ENCODE peak calls at places on chromosome 4, in four cellular contexts. One of them, this sample, is unnamed.
A peak's percentile ranks its signal among the peaks of the same experiment; 100 is the strongest.

GRCh38 chr4:76688737-76689078 is 209.2 kb downstream of the SOWAHB start:
- DNase-seq in stimulated activated CD4-positive, alpha-beta T cell treated with anti-CD3 and anti-CD28 coated beads, Interleukin-15, amount 100 ng/mL, for 1 hour: no peak
- DNase-seq in activated T-cell treated with anti-CD3 and anti-CD28 coated beads for 1 hour: no peak
- DNase-seq in lower lobe of right lung: no peak
- DNase-seq in this sample: no peak

GRCh38 chr4:10083331-10083769 is 33.2 kb downstream of the WDR1 start:
- DNase-seq in activated T-cell treated with anti-CD3 and anti-CD28 coated beads for 1 hour: no peak
- DNase-seq in stimulated activated CD4-positive, alpha-beta T cell treated with anti-CD3 and anti-CD28 coated beads, Interleukin-15, amount 100 ng/mL, for 1 hour: no peak
- DNase-seq in lower lobe of right lung: peak; percentile 33
- DNase-seq in this sample: no peak

GRCh38 chr4:150782311-150782710 is 200.4 kb downstream of the MAB21L2 start:
- DNase-seq in activated T-cell treated with anti-CD3 and anti-CD28 coated beads for 1 hour: no peak
- DNase-seq in lower lobe of right lung: no peak
- DNase-seq in stimulated activated CD4-positive, alpha-beta T cell treated with anti-CD3 and anti-CD28 coated beads, Interleukin-15, amount 100 ng/mL, for 1 hour: no peak
- DNase-seq in this sample: no peak

GRCh38 chr4:182862166-182862875 is 54.9 kb downstream of the DCTD start:
- DNase-seq in stimulated activated CD4-positive, alpha-beta T cell treated with anti-CD3 and anti-CD28 coated beads, Interleukin-15, amount 100 ng/mL, for 1 hour: no peak
- DNase-seq in lower lobe of right lung: no peak
- DNase-seq in activated T-cell treated with anti-CD3 and anti-CD28 coated beads for 1 hour: no peak
- DNase-seq in this sample: no peak

GRCh38 chr4:28250646-28251045 is 1390.0 kb downstream of the STIM2 start:
- DNase-seq in activated T-cell treated with anti-CD3 and anti-CD28 coated beads for 1 hour: no peak
- DNase-seq in lower lobe of right lung: no peak
- DNase-seq in stimulated activated CD4-positive, alpha-beta T cell treated with anti-CD3 and anti-CD28 coated beads, Interleukin-15, amount 100 ng/mL, for 1 hour: no peak
- DNase-seq in this sample: no peak

GRCh38 chr4:142549726-142550463 is 296.2 kb downstream of the INPP4B start:
- DNase-seq in activated T-cell treated with anti-CD3 and anti-CD28 coated beads for 1 hour: no peak
- DNase-seq in stimulated activated CD4-positive, alpha-beta T cell treated with anti-CD3 and anti-CD28 coated beads, Interleukin-15, amount 100 ng/mL, for 1 hour: no peak
- DNase-seq in lower lobe of right lung: no peak
- DNase-seq in this sample: no peak

GRCh38 chr4:124483043-124483906 is 229.3 kb downstream of the ANKRD50 start:
- DNase-seq in stimulated activated CD4-positive, alpha-beta T cell treated with anti-CD3 and anti-CD28 coated beads, Interleukin-15, amount 100 ng/mL, for 1 hour: no peak
- DNase-seq in lower lobe of right lung: no peak
- DNase-seq in activated T-cell treated with anti-CD3 and anti-CD28 coated beads for 1 hour: no peak
- DNase-seq in this sample: no peak

GRCh38 chr4:75919914-75920313 is 17.7 kb upstream of the PPEF2 start:
- DNase-seq in lower lobe of right lung: no peak
- DNase-seq in stimulated activated CD4-positive, alpha-beta T cell treated with anti-CD3 and anti-CD28 coated beads, Interleukin-15, amount 100 ng/mL, for 1 hour: no peak
- DNase-seq in activated T-cell treated with anti-CD3 and anti-CD28 coated beads for 1 hour: no peak
- DNase-seq in this sample: no peak

GRCh38 chr4:76197971-76198410 is 15.6 kb downstream of the SCARB2 start:
- DNase-seq in activated T-cell treated with anti-CD3 and anti-CD28 coated beads for 1 hour: no peak
- DNase-seq in lower lobe of right lung: peak; percentile 59
- DNase-seq in stimulated activated CD4-positive, alpha-beta T cell treated with anti-CD3 and anti-CD28 coated beads, Interleukin-15, amount 100 ng/mL, for 1 hour: no peak
- DNase-seq in this sample: peak; percentile 13

GRCh38 chr4:182745268-182745667 is 171.9 kb downstream of the DCTD start:
- DNase-seq in activated T-cell treated with anti-CD3 and anti-CD28 coated beads for 1 hour: no peak
- DNase-seq in lower lobe of right lung: no peak
- DNase-seq in stimulated activated CD4-positive, alpha-beta T cell treated with anti-CD3 and anti-CD28 coated beads, Interleukin-15, amount 100 ng/mL, for 1 hour: no peak
- DNase-seq in this sample: no peak

GRCh38 chr4:81405900-81406401 is 65.8 kb downstream of the RASGEF1B start:
- DNase-seq in lower lobe of right lung: no peak
- DNase-seq in activated T-cell treated with anti-CD3 and anti-CD28 coated beads for 1 hour: no peak
- DNase-seq in stimulated activated CD4-positive, alpha-beta T cell treated with anti-CD3 and anti-CD28 coated beads, Interleukin-15, amount 100 ng/mL, for 1 hour: no peak
- DNase-seq in this sample: peak; percentile 16

GRCh38 chr4:21512351-21512750 is 436.2 kb downstream of the KCNIP4 start:
- DNase-seq in lower lobe of right lung: no peak
- DNase-seq in activated T-cell treated with anti-CD3 and anti-CD28 coated beads for 1 hour: no peak
- DNase-seq in stimulated activated CD4-positive, alpha-beta T cell treated with anti-CD3 and anti-CD28 coated beads, Interleukin-15, amount 100 ng/mL, for 1 hour: no peak
- DNase-seq in this sample: no peak

GRCh38 chr4:41734366-41734765 is 14.2 kb downstream of the PHOX2B start:
- DNase-seq in lower lobe of right lung: no peak
- DNase-seq in activated T-cell treated with anti-CD3 and anti-CD28 coated beads for 1 hour: no peak
- DNase-seq in stimulated activated CD4-positive, alpha-beta T cell treated with anti-CD3 and anti-CD28 coated beads, Interleukin-15, amount 100 ng/mL, for 1 hour: no peak
- DNase-seq in this sample: no peak

GRCh38 chr4:141047228-141047884 is 85.9 kb downstream of the RNF150 start:
- DNase-seq in activated T-cell treated with anti-CD3 and anti-CD28 coated beads for 1 hour: no peak
- DNase-seq in lower lobe of right lung: no peak
- DNase-seq in stimulated activated CD4-positive, alpha-beta T cell treated with anti-CD3 and anti-CD28 coated beads, Interleukin-15, amount 100 ng/mL, for 1 hour: no peak
- DNase-seq in this sample: no peak

GRCh38 chr4:15833801-15834200 is 55.7 kb downstream of the CD38 start:
- DNase-seq in stimulated activated CD4-positive, alpha-beta T cell treated with anti-CD3 and anti-CD28 coated beads, Interleukin-15, amount 100 ng/mL, for 1 hour: no peak
- DNase-seq in activated T-cell treated with anti-CD3 and anti-CD28 coated beads for 1 hour: no peak
- DNase-seq in lower lobe of right lung: no peak
- DNase-seq in this sample: no peak

GRCh38 chr4:82785248-82786003 is 13.2 kb downstream of the SCD5 start:
- DNase-seq in lower lobe of right lung: no peak
- DNase-seq in activated T-cell treated with anti-CD3 and anti-CD28 coated beads for 1 hour: no peak
- DNase-seq in stimulated activated CD4-positive, alpha-beta T cell treated with anti-CD3 and anti-CD28 coated beads, Interleukin-15, amount 100 ng/mL, for 1 hour: no peak
- DNase-seq in this sample: no peak

GRCh38 chr4:52103314-52103713 is 52.2 kb downstream of the SPATA18 start:
- DNase-seq in activated T-cell treated with anti-CD3 and anti-CD28 coated beads for 1 hour: no peak
- DNase-seq in lower lobe of right lung: no peak
- DNase-seq in stimulated activated CD4-positive, alpha-beta T cell treated with anti-CD3 and anti-CD28 coated beads, Interleukin-15, amount 100 ng/mL, for 1 hour: no peak
- DNase-seq in this sample: no peak

GRCh38 chr4:71230258-71230594 is 108.6 kb upstream of the SLC4A4 start:
- DNase-seq in stimulated activated CD4-positive, alpha-beta T cell treated with anti-CD3 and anti-CD28 coated beads, Interleukin-15, amount 100 ng/mL, for 1 hour: no peak
- DNase-seq in activated T-cell treated with anti-CD3 and anti-CD28 coated beads for 1 hour: no peak
- DNase-seq in lower lobe of right lung: no peak
- DNase-seq in this sample: no peak

GRCh38 chr4:182206916-182207315 is 36.3 kb upstream of the TENM3 start:
- DNase-seq in lower lobe of right lung: no peak
- DNase-seq in stimulated activated CD4-positive, alpha-beta T cell treated with anti-CD3 and anti-CD28 coated beads, Interleukin-15, amount 100 ng/mL, for 1 hour: no peak
- DNase-seq in activated T-cell treated with anti-CD3 and anti-CD28 coated beads for 1 hour: no peak
- DNase-seq in this sample: no peak

GRCh38 chr4:76447326-76447954 is 12.4 kb downstream of the SHROOM3 start:
- DNase-seq in lower lobe of right lung: no peak
- DNase-seq in stimulated activated CD4-positive, alpha-beta T cell treated with anti-CD3 and anti-CD28 coated beads, Interleukin-15, amount 100 ng/mL, for 1 hour: no peak
- DNase-seq in activated T-cell treated with anti-CD3 and anti-CD28 coated beads for 1 hour: no peak
- DNase-seq in this sample: no peak

GRCh38 chr4:19700951-19701350 is 550.8 kb upstream of the SLIT2 start:
- DNase-seq in lower lobe of right lung: no peak
- DNase-seq in activated T-cell treated with anti-CD3 and anti-CD28 coated beads for 1 hour: no peak
- DNase-seq in stimulated activated CD4-positive, alpha-beta T cell treated with anti-CD3 and anti-CD28 coated beads, Interleukin-15, amount 100 ng/mL, for 1 hour: no peak
- DNase-seq in this sample: no peak

GRCh38 chr4:98838977-98839618 is 89.8 kb downstream of the EIF4E start:
- DNase-seq in lower lobe of right lung: no peak
- DNase-seq in activated T-cell treated with anti-CD3 and anti-CD28 coated beads for 1 hour: no peak
- DNase-seq in stimulated activated CD4-positive, alpha-beta T cell treated with anti-CD3 and anti-CD28 coated beads, Interleukin-15, amount 100 ng/mL, for 1 hour: no peak
- DNase-seq in this sample: no peak

GRCh38 chr4:128776794-128777216 is 32.7 kb upstream of the JADE1 start:
- DNase-seq in lower lobe of right lung: peak; percentile 87
- DNase-seq in stimulated activated CD4-positive, alpha-beta T cell treated with anti-CD3 and anti-CD28 coated beads, Interleukin-15, amount 100 ng/mL, for 1 hour: no peak
- DNase-seq in activated T-cell treated with anti-CD3 and anti-CD28 coated beads for 1 hour: no peak
- DNase-seq in this sample: no peak

GRCh38 chr4:6058531-6059374 is 40.5 kb upstream of the C4orf50 start:
- DNase-seq in stimulated activated CD4-positive, alpha-beta T cell treated with anti-CD3 and anti-CD28 coated beads, Interleukin-15, amount 100 ng/mL, for 1 hour: no peak
- DNase-seq in activated T-cell treated with anti-CD3 and anti-CD28 coated beads for 1 hour: no peak
- DNase-seq in lower lobe of right lung: no peak
- DNase-seq in this sample: no peak

GRCh38 chr4:182105416-182105815 is 137.8 kb upstream of the TENM3 start:
- DNase-seq in lower lobe of right lung: no peak
- DNase-seq in activated T-cell treated with anti-CD3 and anti-CD28 coated beads for 1 hour: no peak
- DNase-seq in stimulated activated CD4-positive, alpha-beta T cell treated with anti-CD3 and anti-CD28 coated beads, Interleukin-15, amount 100 ng/mL, for 1 hour: no peak
- DNase-seq in this sample: no peak

GRCh38 chr4:41140410-41140809 is 73.9 kb downstream of the APBB2 start:
- DNase-seq in activated T-cell treated with anti-CD3 and anti-CD28 coated beads for 1 hour: no peak
- DNase-seq in stimulated activated CD4-positive, alpha-beta T cell treated with anti-CD3 and anti-CD28 coated beads, Interleukin-15, amount 100 ng/mL, for 1 hour: no peak
- DNase-seq in lower lobe of right lung: no peak
- DNase-seq in this sample: no peak

GRCh38 chr4:116953947-116954346 is 131.4 kb downstream of the TRAM1L1 start:
- DNase-seq in activated T-cell treated with anti-CD3 and anti-CD28 coated beads for 1 hour: no peak
- DNase-seq in lower lobe of right lung: no peak
- DNase-seq in stimulated activated CD4-positive, alpha-beta T cell treated with anti-CD3 and anti-CD28 coated beads, Interleukin-15, amount 100 ng/mL, for 1 hour: no peak
- DNase-seq in this sample: no peak

GRCh38 chr4:89598602-89599001 is 238.4 kb downstream of the SNCA start:
- DNase-seq in lower lobe of right lung: no peak
- DNase-seq in stimulated activated CD4-positive, alpha-beta T cell treated with anti-CD3 and anti-CD28 coated beads, Interleukin-15, amount 100 ng/mL, for 1 hour: no peak
- DNase-seq in activated T-cell treated with anti-CD3 and anti-CD28 coated beads for 1 hour: no peak
- DNase-seq in this sample: peak; percentile 72

GRCh38 chr4:112213091-112213490 is 18.5 kb upstream of the AP1AR start:
- DNase-seq in activated T-cell treated with anti-CD3 and anti-CD28 coated beads for 1 hour: no peak
- DNase-seq in lower lobe of right lung: no peak
- DNase-seq in stimulated activated CD4-positive, alpha-beta T cell treated with anti-CD3 and anti-CD28 coated beads, Interleukin-15, amount 100 ng/mL, for 1 hour: no peak
- DNase-seq in this sample: no peak

GRCh38 chr4:101205878-101206277 is 141.4 kb downstream of the PPP3CA start:
- DNase-seq in stimulated activated CD4-positive, alpha-beta T cell treated with anti-CD3 and anti-CD28 coated beads, Interleukin-15, amount 100 ng/mL, for 1 hour: no peak
- DNase-seq in lower lobe of right lung: no peak
- DNase-seq in activated T-cell treated with anti-CD3 and anti-CD28 coated beads for 1 hour: no peak
- DNase-seq in this sample: peak; percentile 92

GRCh38 chr4:175453456-175453855 is 358.6 kb downstream of the GPM6A start:
- DNase-seq in lower lobe of right lung: no peak
- DNase-seq in activated T-cell treated with anti-CD3 and anti-CD28 coated beads for 1 hour: no peak
- DNase-seq in stimulated activated CD4-positive, alpha-beta T cell treated with anti-CD3 and anti-CD28 coated beads, Interleukin-15, amount 100 ng/mL, for 1 hour: no peak
- DNase-seq in this sample: no peak

GRCh38 chr4:156568479-156568878 is 403.1 kb downstream of the PDGFC start:
- DNase-seq in activated T-cell treated with anti-CD3 and anti-CD28 coated beads for 1 hour: no peak
- DNase-seq in stimulated activated CD4-positive, alpha-beta T cell treated with anti-CD3 and anti-CD28 coated beads, Interleukin-15, amount 100 ng/mL, for 1 hour: no peak
- DNase-seq in lower lobe of right lung: no peak
- DNase-seq in this sample: no peak

GRCh38 chr4:125338814-125339213 is 24.1 kb downstream of the FAT4 start:
- DNase-seq in activated T-cell treated with anti-CD3 and anti-CD28 coated beads for 1 hour: no peak
- DNase-seq in stimulated activated CD4-positive, alpha-beta T cell treated with anti-CD3 and anti-CD28 coated beads, Interleukin-15, amount 100 ng/mL, for 1 hour: no peak
- DNase-seq in lower lobe of right lung: no peak
- DNase-seq in this sample: no peak

GRCh38 chr4:10003666-10004065 is 17.6 kb downstream of the SLC2A9 start:
- DNase-seq in activated T-cell treated with anti-CD3 and anti-CD28 coated beads for 1 hour: no peak
- DNase-seq in stimulated activated CD4-positive, alpha-beta T cell treated with anti-CD3 and anti-CD28 coated beads, Interleukin-15, amount 100 ng/mL, for 1 hour: no peak
- DNase-seq in lower lobe of right lung: no peak
- DNase-seq in this sample: peak; percentile 29

GRCh38 chr4:41792166-41792565 is 43.6 kb upstream of the PHOX2B start:
- DNase-seq in lower lobe of right lung: no peak
- DNase-seq in activated T-cell treated with anti-CD3 and anti-CD28 coated beads for 1 hour: no peak
- DNase-seq in stimulated activated CD4-positive, alpha-beta T cell treated with anti-CD3 and anti-CD28 coated beads, Interleukin-15, amount 100 ng/mL, for 1 hour: no peak
- DNase-seq in this sample: no peak

GRCh38 chr4:145583656-145584055 is 35.5 kb upstream of the MMAA start:
- DNase-seq in stimulated activated CD4-positive, alpha-beta T cell treated with anti-CD3 and anti-CD28 coated beads, Interleukin-15, amount 100 ng/mL, for 1 hour: no peak
- DNase-seq in lower lobe of right lung: no peak
- DNase-seq in activated T-cell treated with anti-CD3 and anti-CD28 coated beads for 1 hour: no peak
- DNase-seq in this sample: no peak

GRCh38 chr4:110196871-110197420 is 1.5 kb downstream of the ELOVL6 start:
- DNase-seq in lower lobe of right lung: no peak
- DNase-seq in activated T-cell treated with anti-CD3 and anti-CD28 coated beads for 1 hour: peak; percentile 48
- DNase-seq in stimulated activated CD4-positive, alpha-beta T cell treated with anti-CD3 and anti-CD28 coated beads, Interleukin-15, amount 100 ng/mL, for 1 hour: peak; percentile 50
- DNase-seq in this sample: peak; percentile 35

GRCh38 chr4:21982087-21982486 is 33.5 kb upstream of the KCNIP4 start:
- DNase-seq in activated T-cell treated with anti-CD3 and anti-CD28 coated beads for 1 hour: no peak
- DNase-seq in stimulated activated CD4-positive, alpha-beta T cell treated with anti-CD3 and anti-CD28 coated beads, Interleukin-15, amount 100 ng/mL, for 1 hour: no peak
- DNase-seq in lower lobe of right lung: no peak
- DNase-seq in this sample: no peak

GRCh38 chr4:99863804-99864203 is 30.4 kb downstream of the LAMTOR3 start:
- DNase-seq in lower lobe of right lung: no peak
- DNase-seq in stimulated activated CD4-positive, alpha-beta T cell treated with anti-CD3 and anti-CD28 coated beads, Interleukin-15, amount 100 ng/mL, for 1 hour: no peak
- DNase-seq in activated T-cell treated with anti-CD3 and anti-CD28 coated beads for 1 hour: no peak
- DNase-seq in this sample: no peak

GRCh38 chr4:148964456-148964855 is 522.2 kb upstream of the NR3C2 start:
- DNase-seq in lower lobe of right lung: no peak
- DNase-seq in stimulated activated CD4-positive, alpha-beta T cell treated with anti-CD3 and anti-CD28 coated beads, Interleukin-15, amount 100 ng/mL, for 1 hour: no peak
- DNase-seq in activated T-cell treated with anti-CD3 and anti-CD28 coated beads for 1 hour: no peak
- DNase-seq in this sample: no peak